ENCODE peak calls at places on chromosomes 7 and 10, in nine cellular contexts. V, A, Q, W, F, M, E, G and L are unnamed samples.
A peak's percentile ranks its signal among the peaks of the same experiment; 100 is the strongest.

GRCh38 chr7:156055206-156055822 is 243.1 kb upstream of the SHH start:
- DNase-seq in V (no peak), A (no peak), Q (no peak), W (peak; percentile 25), F (no peak), M (no peak), E (no peak), G (no peak), L (no peak)

GRCh38 chr10:93711891-93712290 is 9.5 kb upstream of the FRA10AC1 start:
- DNase-seq in V (no peak), A (no peak), Q (no peak), W (no peak), F (no peak), M (peak; percentile 35), E (peak; percentile 43), G (no peak), L (no peak)

GRCh38 chr7:30543815-30544525 is 39.3 kb upstream of the GGCT start:
- DNase-seq in V (no peak), A (no peak), Q (no peak), W (no peak), F (no peak), M (no peak), E (no peak), G (no peak), L (no peak)

GRCh38 chr7:34748244-34749039 is 90.4 kb downstream of the NPSR1 start:
- DNase-seq in V (no peak), A (no peak), Q (peak; percentile 72), W (peak; percentile 89), F (peak; percentile 91), M (peak; percentile 10), E (peak; percentile 64), G (peak; percentile 88), L (no peak)

GRCh38 chr7:1531263-1531978 is 919 bp downstream of the MAFK start:
- DNase-seq in V (no peak), A (no peak), Q (peak; percentile 60), W (peak; percentile 61), F (peak; percentile 62), M (no peak), E (no peak), G (peak; percentile 42), L (no peak)

GRCh38 chr7:74476546-74477095 is 22.9 kb downstream of the GTF2IRD1 start:
- DNase-seq in V (no peak), A (peak; percentile 81), Q (no peak), W (no peak), F (no peak), M (no peak), E (no peak), G (no peak), L (no peak)

GRCh38 chr10:88390041-88390440 is 193.1 kb downstream of the RNLS start:
- DNase-seq in V (no peak), A (no peak), Q (no peak), W (no peak), F (no peak), M (no peak), E (no peak), G (no peak), L (no peak)

GRCh38 chr10:35640474-35640873 is 1.6 kb downstream of the FZD8 start:
- DNase-seq in V (peak; percentile 57), A (no peak), Q (peak; percentile 54), W (peak; percentile 85), F (peak; percentile 61), M (peak; percentile 74), E (peak; percentile 43), G (peak; percentile 69), L (peak; percentile 64)

GRCh38 chr7:114663502-114663901 is 248.9 kb downstream of the FOXP2 start:
- DNase-seq in V (no peak), A (no peak), Q (no peak), W (peak; percentile 51), F (no peak), M (peak; percentile 69), E (peak; percentile 64), G (no peak), L (peak; percentile 64)
- TF ChIP-seq CTCF in V (peak; percentile 14), A (peak; percentile 29), Q (no peak), W (no peak), F (no peak), M (peak; percentile 52), E (peak; percentile 52), G (no peak), L (no peak)

GRCh38 chr7:108367946-108368345 is 88.3 kb downstream of the NRCAM start:
- DNase-seq in V (no peak), A (no peak), Q (no peak), W (no peak), F (no peak), M (no peak), E (no peak), G (no peak), L (no peak)
- H3K4me3 ChIP-seq in V (no peak overlapping the region), A (no peak overlapping the region), Q (no peak overlapping the region), W (no peak overlapping the region), F (no peak overlapping the region), M (no peak overlapping the region), E (no peak overlapping the region), G (no peak overlapping the region), L (no peak overlapping the region)

DNA sequence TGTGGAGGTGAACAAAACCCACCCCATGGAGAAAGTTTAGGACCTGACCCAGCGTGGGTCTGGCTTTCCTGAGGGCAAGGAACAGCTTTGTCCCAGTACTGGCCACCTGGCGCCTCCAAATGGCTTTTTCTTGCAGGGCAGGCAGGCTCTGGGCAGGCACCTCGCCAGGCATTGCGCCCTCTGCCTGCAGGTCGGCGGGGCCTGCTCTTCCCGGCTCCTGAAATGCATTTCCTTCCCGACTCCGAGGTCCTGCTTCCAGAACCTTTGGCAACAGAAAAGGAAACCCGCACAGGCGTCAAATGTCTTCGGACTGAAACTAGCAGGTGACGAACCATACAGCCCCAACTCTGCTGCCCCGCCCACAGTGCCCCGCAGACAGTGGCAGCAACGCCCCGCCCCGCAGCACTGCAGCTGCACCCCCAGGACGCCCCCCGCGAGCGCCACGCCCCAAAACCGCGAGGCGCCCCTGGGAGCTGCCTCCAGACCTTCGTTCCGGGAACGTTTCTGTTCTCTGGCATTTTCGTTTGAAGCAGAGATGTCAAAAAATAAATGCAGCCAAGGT is 65.5 kb downstream of the C10orf143 start:
- DNase-seq in V (no peak), A (no peak), Q (no peak), W (peak; percentile 44), F (no peak), M (peak; percentile 43), E (no peak), G (no peak), L (no peak)
- TF ChIP-seq CTCF in V (no peak), A (peak; percentile 21), Q (no peak), W (peak; percentile 8), F (no peak), M (peak; percentile 52), E (no peak), G (no peak), L (no peak)

GRCh38 chr7:130941322-130942210 is 207.6 kb upstream of the KLF14 start:
- DNase-seq in V (no peak), A (no peak), Q (no peak), W (peak; percentile 80), F (peak; percentile 67), M (peak; percentile 56), E (peak; percentile 76), G (peak; percentile 67), L (peak; percentile 67)

GRCh38 chr7:130942211-130942964 is 208.4 kb upstream of the KLF14 start:
- DNase-seq in V (peak; percentile 45), A (no peak), Q (no peak), W (peak; percentile 76), F (peak; percentile 61), M (peak; percentile 37), E (no peak), G (peak; percentile 48), L (peak; percentile 70)

GRCh38 chr7:130939285-130940095 is 205.5 kb upstream of the KLF14 start:
- DNase-seq in V (no peak), A (no peak), Q (no peak), W (no peak), F (no peak), M (peak; percentile 53), E (no peak), G (no peak), L (no peak)

GRCh38 chr7:130940326-130940725 is 206.3 kb upstream of the KLF14 start:
- DNase-seq in V (no peak), A (no peak), Q (no peak), W (no peak), F (no peak), M (no peak), E (no peak), G (no peak), L (no peak)

GRCh38 chr7:130940907-130941306 is 206.9 kb upstream of the KLF14 start:
- DNase-seq in V (no peak), A (no peak), Q (no peak), W (no peak), F (no peak), M (no peak), E (no peak), G (no peak), L (no peak)
- H3K4me3 ChIP-seq in V (peak overlapping the region; percentile 25), A (peak overlapping the region; percentile 64), Q (peak overlapping the region; percentile 33), W (peak overlapping the region; percentile 52), F (peak overlapping the region; percentile 41), M (peak overlapping the region; percentile 63), E (peak overlapping the region; percentile 57), G (peak overlapping the region; percentile 36), L (peak overlapping the region; percentile 63)

DNA sequence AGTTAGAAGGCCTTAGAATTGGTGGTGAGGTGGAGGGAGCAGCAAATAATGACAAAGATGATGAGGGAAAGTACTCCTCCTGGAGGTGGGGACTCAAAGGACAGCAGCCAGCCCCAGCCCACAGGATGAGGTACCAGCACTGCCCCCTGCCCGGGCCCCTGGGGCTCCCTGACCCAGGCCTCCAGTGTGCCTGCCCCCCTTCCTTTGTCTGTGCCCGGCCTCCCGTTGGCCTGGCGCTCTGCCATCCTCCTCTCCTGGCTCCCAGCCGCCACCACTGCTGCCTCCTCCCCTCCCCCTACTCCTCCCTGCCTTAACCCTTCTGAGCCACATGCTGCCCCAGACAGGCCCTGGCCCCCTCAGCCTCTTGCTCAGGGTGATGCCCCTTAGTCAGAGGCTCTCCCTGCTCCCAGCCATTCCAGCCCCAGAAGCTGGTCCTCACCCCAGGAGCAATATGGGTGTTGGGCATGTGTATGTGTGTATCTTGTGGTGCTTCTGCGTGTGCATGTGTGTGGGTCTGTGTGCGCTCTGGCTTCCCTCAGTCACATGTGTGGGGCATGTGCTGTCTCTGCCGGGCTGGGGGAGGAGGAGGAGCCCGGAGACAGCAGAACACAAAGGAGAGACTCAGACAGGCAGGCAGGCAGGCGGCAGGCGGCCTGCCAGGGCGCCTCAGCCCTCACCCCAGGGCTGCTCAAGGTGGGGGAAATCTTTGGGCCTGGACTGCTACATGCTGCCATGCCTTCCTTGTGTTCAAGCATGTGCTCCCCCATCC is 2.6 kb downstream of the LDB1 start:
- DNase-seq in V (peak; percentile 79), A (peak; percentile 65), Q (peak; percentile 89), W (peak; percentile 53), F (peak; percentile 86), M (peak; percentile 82), E (no peak), G (peak; percentile 91), L (peak; percentile 56)
- TF ChIP-seq CTCF in V (no peak), A (peak; percentile 37), Q (no peak), W (no peak), F (no peak), M (no peak), E (peak; percentile 54), G (no peak), L (no peak)